ENCODE peak calls at places on chromosomes 4 and X, in five cellular contexts. E is H9, L is neuronal stem cell, M is mesendoderm, D is trophoblast cell. T is an unnamed sample.

GRCh38 chr4:108053281-108053701 is 63.6 kb downstream of the HADH start:
- DNase-seq in E (no peak), L (no peak), M (no peak), D (no peak), T (no peak)

GRCh38 chr4:91448668-91449330 is 855.0 kb upstream of the GRID2 start:
- DNase-seq in E (no peak), L (no peak), M (peak), D (no peak), T (no peak)

GRCh38 chr4:5389756-5390155 is 318.6 kb downstream of the EVC2 start:
- DNase-seq in E (peak), L (no peak), M (no peak), D (no peak), T (no peak)

GRCh38 chrX:14943963-14944362 is 70.7 kb downstream of the MOSPD2 start:
- DNase-seq in E (no peak), L (no peak), M (no peak), D (no peak), T (no peak)

GRCh38 chr4:153113838-153114105 is 90.5 kb upstream of the TRIM2 start:
- DNase-seq in E (no peak), L (no peak), M (no peak), D (no peak), T (no peak)

GRCh38 chrX:118116308-118117068 is at the start of gene KLHL13:
- DNase-seq in E (peak), L (peak), M (peak), D (no peak), T (peak)

GRCh38 chrX:29962061-29962460 is 253.3 kb upstream of the MAGEB2 start:
- DNase-seq in E (no peak), L (no peak), M (no peak), D (no peak), T (no peak)

GRCh38 chrX:110383414-110383813 is 24.8 kb downstream of the RTL9 start:
- DNase-seq in E (no peak), L (no peak), M (no peak), D (no peak), T (peak)

GRCh38 chrX:118603981-118604380 is 108.4 kb downstream of the DOCK11 start:
- DNase-seq in E (peak), L (peak), M (peak), D (peak), T (peak)

GRCh38 chr4:170093978-170094377 is 4.2 kb upstream of the AADAT start:
- DNase-seq in E (no peak), L (no peak), M (peak), D (no peak), T (no peak)

GRCh38 chr4:128707864-128708263 is 101.6 kb upstream of the JADE1 start:
- DNase-seq in E (no peak), L (no peak), M (no peak), D (no peak), T (peak)

GRCh38 chr4:106301393-106302084 is 14.5 kb downstream of the TBCK start:
- DNase-seq in E (no peak), L (no peak), M (no peak), D (no peak), T (peak)

GRCh38 chrX:101383679-101384078 is 2.3 kb downstream of the BTK start:
- DNase-seq in E (no peak), L (no peak), M (no peak), D (no peak), T (no peak)

GRCh38 chrX:63418211-63418610 is 67.1 kb upstream of the SPIN4 start:
- DNase-seq in E (no peak), L (no peak), M (peak), D (no peak), T (no peak)

GRCh38 chrX:155900765-155901164 is 19.6 kb downstream of the VAMP7 start:
- DNase-seq in E (no peak), L (no peak), M (no peak), D (no peak), T (no peak)

GRCh38 chr4:73662709-73663546 is 42.7 kb upstream of the RASSF6 start:
- DNase-seq in E (no peak), L (no peak), M (peak), D (no peak), T (peak)

GRCh38 chr4:167000141-167000852 is 234.0 kb downstream of the SPOCK3 start:
- DNase-seq in E (no peak), L (no peak), M (no peak), D (peak), T (no peak)

GRCh38 chr4:73676881-73677323 is 56.7 kb upstream of the RASSF6 start:
- DNase-seq in E (no peak), L (no peak), M (no peak), D (no peak), T (peak)

GRCh38 chr4:6689506-6689960 is 4.1 kb upstream of the S100P start:
- DNase-seq in E (peak), L (no peak), M (no peak), D (no peak), T (no peak)
- H2AK5ac ChIP-seq in E (no peak), L (peak), M (peak), D (peak), T (peak)

GRCh38 chrX:2550288-2551020 is 49.7 kb upstream of the DHRSX start:
- DNase-seq in E (no peak), L (no peak), M (no peak), D (peak), T (no peak)
- H2AK5ac ChIP-seq in E (no peak), L (no peak), M (no peak), D (no peak), T (no peak)

GRCh38 chr4:102560115-102560514 is 59.0 kb downstream of the NFKB1 start:
- DNase-seq in E (no peak), L (no peak), M (no peak), D (no peak), T (no peak)

GRCh38 chr4:102562995-102563394 is 61.8 kb downstream of the NFKB1 start:
- DNase-seq in E (no peak), L (no peak), M (no peak), D (no peak), T (peak)

GRCh38 chr4:102557636-102558035 is 56.5 kb downstream of the NFKB1 start:
- DNase-seq in E (no peak), L (no peak), M (no peak), D (no peak), T (no peak)

GRCh38 chr4:102564399-102564921 is 63.3 kb downstream of the NFKB1 start:
- DNase-seq in E (no peak), L (no peak), M (no peak), D (peak), T (peak)

GRCh38 chr4:102560743-102561341 is 59.7 kb downstream of the NFKB1 start:
- DNase-seq in E (no peak), L (no peak), M (no peak), D (no peak), T (no peak)
- H2AK5ac ChIP-seq in E (no peak), L (no peak), M (no peak), D (no peak), T (no peak)

DNA sequence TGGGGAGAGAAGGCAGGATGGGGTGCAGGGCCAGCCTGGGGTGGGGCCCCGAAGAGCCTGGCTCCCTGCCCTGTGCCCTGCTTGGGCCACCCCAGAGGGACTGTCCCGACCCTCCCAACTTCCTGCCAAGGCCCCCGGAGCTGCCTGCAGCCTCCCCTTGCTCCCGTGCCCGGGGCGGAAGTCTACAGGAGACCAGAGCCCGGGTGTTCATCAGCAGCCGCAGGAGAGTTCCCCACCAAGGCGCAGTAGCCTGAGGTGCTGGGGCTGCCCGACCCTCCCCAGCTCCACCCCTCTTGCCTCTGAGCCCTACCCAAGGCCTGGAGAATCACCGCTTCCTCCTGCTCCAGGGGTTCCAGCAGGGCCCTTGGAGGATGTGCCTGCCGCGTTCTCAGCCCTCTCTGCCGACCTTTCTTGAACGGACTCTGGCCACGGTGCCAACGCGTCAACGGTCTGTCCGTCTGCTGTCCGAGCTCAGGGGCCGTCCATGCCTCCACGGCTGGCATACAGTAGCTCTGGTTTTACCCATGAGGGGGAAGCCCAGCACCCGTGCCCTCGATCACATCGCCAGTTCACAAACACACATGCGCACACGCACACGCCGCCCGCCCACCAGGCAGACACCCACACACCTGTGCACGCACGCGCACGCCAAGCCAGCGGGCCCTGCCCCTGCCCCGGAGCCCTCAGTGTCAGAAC is 36.0 kb upstream of the SPON2 start:
- DNase-seq in E (no peak), L (no peak), M (no peak), D (no peak), T (no peak)
- H2AK5ac ChIP-seq in E (no peak), L (peak), M (no peak), D (peak), T (peak)

GRCh38 chr4:188399834-188400233 is 260.6 kb downstream of the TRIML1 start:
- DNase-seq in E (peak), L (no peak), M (peak), D (peak), T (no peak)

GRCh38 chr4:188396037-188396436 is 256.8 kb downstream of the TRIML1 start:
- DNase-seq in E (no peak), L (no peak), M (no peak), D (no peak), T (peak)

GRCh38 chr4:188403272-188403671 is 264.0 kb downstream of the TRIML1 start:
- DNase-seq in E (peak), L (no peak), M (peak), D (no peak), T (no peak)

DNA sequence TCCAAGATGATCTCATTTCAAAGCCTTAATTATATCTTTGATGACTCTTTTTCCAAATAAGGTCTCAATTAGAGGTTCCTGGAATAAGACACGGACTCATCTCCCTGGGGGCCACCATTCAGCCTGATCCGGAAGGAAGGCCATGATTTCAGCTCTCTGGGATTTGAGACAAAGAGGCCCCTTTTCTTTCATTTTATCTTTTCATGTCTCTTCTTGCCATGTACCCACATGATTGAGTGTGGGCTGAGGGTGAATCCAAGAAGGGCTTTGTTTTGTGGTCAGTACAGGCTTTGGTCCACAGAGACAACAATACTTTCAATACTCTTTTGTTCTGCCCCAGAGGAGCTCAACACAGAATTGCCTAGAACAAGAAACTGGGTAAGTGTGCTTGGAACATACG is 261.2 kb downstream of the TRIML1 start:
- DNase-seq in E (no peak), L (no peak), M (peak), D (no peak), T (no peak)
- H2AK5ac ChIP-seq in E (no peak), L (no peak), M (no peak), D (no peak), T (no peak)

GRCh38 chr4:182576609-182577289 is 333.5 kb downstream of the TENM3 start:
- DNase-seq in E (no peak), L (no peak), M (peak), D (peak), T (peak)
- H2AK5ac ChIP-seq in E (no peak), L (no peak), M (no peak), D (no peak), T (peak)

GRCh38 chr4:188031751-188032150 is 36.2 kb downstream of the ZFP42 start:
- DNase-seq in E (peak), L (no peak), M (peak), D (no peak), T (no peak)
- H2AK5ac ChIP-seq in E (no peak), L (no peak), M (no peak), D (no peak), T (no peak)

DNA sequence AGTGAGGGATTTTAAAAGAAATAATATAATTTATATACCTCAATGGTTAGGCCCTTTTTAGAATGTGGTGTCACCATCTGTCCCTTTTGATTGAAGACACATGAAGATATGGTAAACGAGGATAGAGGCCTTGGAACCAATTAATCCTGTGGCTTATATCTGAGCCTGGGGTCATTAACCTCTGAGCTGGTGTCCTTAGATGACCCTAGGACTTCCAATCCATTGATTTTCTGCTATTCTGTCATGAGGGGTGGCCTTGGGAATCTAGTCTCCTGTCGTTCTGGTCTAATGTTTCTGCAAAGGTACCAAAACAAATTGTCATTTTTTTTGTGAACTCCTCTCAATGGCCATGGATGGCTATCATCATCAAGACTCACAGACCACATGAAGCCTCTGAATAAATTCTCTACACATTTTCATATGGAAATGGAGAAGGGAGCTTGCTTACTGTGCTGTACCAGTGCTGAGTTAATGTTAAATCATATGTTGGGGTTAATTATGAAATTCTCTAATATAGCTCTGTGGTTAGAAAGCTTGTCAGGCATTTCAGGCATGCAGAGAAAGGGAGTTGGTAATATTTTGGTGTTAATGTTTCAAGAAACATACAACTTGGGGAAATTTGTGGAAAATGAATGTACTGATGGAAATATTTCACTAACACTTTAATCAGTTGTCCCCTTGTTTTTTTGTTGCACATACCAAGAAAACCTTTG is 204.2 kb upstream of the IL15 start:
- DNase-seq in E (no peak), L (no peak), M (no peak), D (no peak), T (peak)
- H2AK5ac ChIP-seq in E (no peak), L (no peak), M (no peak), D (no peak), T (no peak)

GRCh38 chrX:154380787-154381186 is 1.7 kb downstream of the EMD start:
- DNase-seq in E (no peak), L (no peak), M (no peak), D (no peak), T (no peak)

GRCh38 chrX:154378799-154379568 is at the start of gene EMD:
- DNase-seq in E (peak), L (peak), M (peak), D (peak), T (peak)

GRCh38 chrX:154379569-154379951 is 465 bp downstream of the EMD start:
- DNase-seq in E (no peak), L (no peak), M (no peak), D (no peak), T (no peak)

GRCh38 chrX:154381271-154381670 is 2.2 kb downstream of the EMD start:
- DNase-seq in E (no peak), L (no peak), M (no peak), D (no peak), T (no peak)

DNA sequence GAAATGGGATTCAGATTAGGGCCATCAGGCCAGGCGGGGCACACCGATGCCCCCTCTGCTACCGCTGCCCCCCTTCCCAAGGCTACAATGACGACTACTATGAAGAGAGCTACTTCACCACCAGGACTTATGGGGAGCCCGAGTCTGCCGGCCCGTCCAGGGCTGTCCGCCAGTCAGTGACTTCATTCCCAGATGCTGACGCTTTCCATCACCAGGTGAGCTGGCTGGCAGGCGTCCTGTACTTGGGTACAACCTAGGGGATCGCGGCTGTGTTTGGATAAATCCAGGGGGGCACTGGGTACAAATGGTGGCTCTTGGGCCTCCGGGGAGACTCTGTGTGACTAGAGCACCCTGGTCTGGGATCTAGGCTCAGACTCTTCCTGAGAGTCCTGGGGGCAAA is 1.1 kb downstream of the EMD start:
- DNase-seq in E (no peak), L (no peak), M (no peak), D (no peak), T (peak)
- H2AK5ac ChIP-seq in E (no peak), L (no peak), M (no peak), D (peak), T (peak)

GRCh38 chr4:147535161-147535560 is 54.3 kb downstream of the EDNRA start:
- DNase-seq in E (no peak), L (no peak), M (peak), D (no peak), T (no peak)
- H2AK5ac ChIP-seq in E (no peak), L (no peak), M (no peak), D (no peak), T (no peak)

T was measured in IMR-90.